ENCODE peak calls at places on chromosome 7, in five cellular contexts. C, F, V, E and L are unnamed samples.

GRCh38 chr7:151311294-151311864 is 30.2 kb upstream of the NUB1 start:
- DNase-seq in F (peak; percentile 60), C (no peak), V (peak; percentile 79), E (no peak), L (peak; percentile 45)

GRCh38 chr7:111384065-111384891 is 178.0 kb downstream of the IMMP2L start:
- DNase-seq in C (peak; percentile 35), E (no peak), V (no peak), F (no peak), L (no peak)

GRCh38 chr7:131633342-131633843 is 77.0 kb upstream of the PODXL start:
- DNase-seq in C (peak; percentile 51), F (no peak), E (no peak), V (no peak), L (no peak)

GRCh38 chr7:45980181-45980905 is 59.3 kb upstream of the IGFBP3 start:
- DNase-seq in E (no peak), F (no peak), V (no peak), C (no peak), L (no peak)

GRCh38 chr7:101880536-101881443 is 63.4 kb downstream of the CUX1 start:
- DNase-seq in V (peak; percentile 31), F (no peak), E (no peak), C (no peak), L (no peak)

GRCh38 chr7:21967500-21968099 is 21.9 kb upstream of the CDCA7L start:
- DNase-seq in V (peak; percentile 9), F (no peak), E (no peak), C (no peak), L (no peak)

GRCh38 chr7:38478404-38478803 is 152.8 kb downstream of the AMPH start:
- DNase-seq in F (no peak), C (no peak), E (no peak), V (no peak), L (no peak)

GRCh38 chr7:124784879-124785818 is 19.6 kb upstream of the GPR37 start:
- DNase-seq in C (peak; percentile 21), F (peak; percentile 60), V (peak; percentile 70), E (no peak), L (peak; percentile 37)

GRCh38 chr7:17304926-17305325 is 6.5 kb downstream of the AHR start:
- DNase-seq in E (no peak), F (no peak), C (peak; percentile 26), V (peak; percentile 11), L (no peak)

GRCh38 chr7:24290004-24290641 is 6.1 kb downstream of the NPY start:
- DNase-seq in F (peak; percentile 36), V (peak; percentile 72), C (peak; percentile 36), E (peak; percentile 70), L (peak; percentile 60)

GRCh38 chr7:2138146-2138765 is 94.5 kb downstream of the MAD1L1 start:
- DNase-seq in E (peak; percentile 25), C (no peak), F (no peak), V (no peak), L (no peak)

GRCh38 chr7:84455788-84456187 is 261.2 kb upstream of the SEMA3A start:
- DNase-seq in C (no peak), F (no peak), V (no peak), E (no peak), L (no peak)

GRCh38 chr7:146956853-146957252 is 840.3 kb downstream of the CNTNAP2 start:
- DNase-seq in V (no peak), E (no peak), C (no peak), F (no peak), L (no peak)

GRCh38 chr7:141322355-141322754 is 228.9 kb upstream of the AGK start:
- DNase-seq in C (no peak), F (no peak), E (no peak), V (no peak), L (no peak)

GRCh38 chr7:91941450-91941849 is 788 bp downstream of the AKAP9 start:
- DNase-seq in V (peak; percentile 54), C (no peak), E (no peak), F (no peak), L (peak; percentile 57)

GRCh38 chr7:83347836-83348482 is 185.3 kb upstream of the PCLO start:
- DNase-seq in F (no peak), C (peak; percentile 1), V (no peak), E (no peak), L (no peak)

GRCh38 chr7:110541962-110542361 is 549.0 kb upstream of the LRRN3 start:
- DNase-seq in C (no peak), V (no peak), E (no peak), F (no peak), L (no peak)

GRCh38 chr7:117284692-117285091 is 38.2 kb downstream of the WNT2 start:
- DNase-seq in F (no peak), C (no peak), E (no peak), V (no peak), L (no peak)

GRCh38 chr7:68823996-68824780 is 774.1 kb upstream of the AUTS2 start:
- DNase-seq in V (no peak), F (no peak), C (no peak), E (no peak), L (no peak)

GRCh38 chr7:158613481-158613880 is 25.9 kb upstream of the PTPRN2 start:
- DNase-seq in F (no peak), C (no peak), V (no peak), E (peak; percentile 79), L (no peak)

GRCh38 chr7:39184387-39184786 is 206.7 kb downstream of the POU6F2 start:
- DNase-seq in F (no peak), C (no peak), V (peak; percentile 4), E (no peak), L (no peak)

GRCh38 chr7:17931069-17931468 is 9.2 kb downstream of the SNX13 start:
- DNase-seq in E (no peak), V (no peak), F (no peak), C (no peak), L (no peak)

GRCh38 chr7:147311332-147311731 is 1194.7 kb downstream of the CNTNAP2 start:
- DNase-seq in V (no peak), E (no peak), C (no peak), F (no peak), L (no peak)

GRCh38 chr7:31935115-31935514 is 135.1 kb downstream of the PDE1C start:
- DNase-seq in C (no peak), F (no peak), E (no peak), V (no peak), L (no peak)

GRCh38 chr7:134996097-134996550 is 9.8 kb downstream of the AGBL3 start:
- DNase-seq in C (no peak), F (no peak), E (peak; percentile 96), V (no peak), L (no peak)

GRCh38 chr7:92303761-92304160 is 58.0 kb downstream of the ANKIB1 start:
- DNase-seq in C (no peak), V (no peak), E (no peak), F (no peak), L (no peak)

GRCh38 chr7:88132725-88133124 is 87.1 kb downstream of the SRI start:
- DNase-seq in C (no peak), V (no peak), E (peak; percentile 4), F (no peak), L (no peak)

GRCh38 chr7:28812641-28813040 is 145.5 kb downstream of the TRIL start:
- DNase-seq in V (no peak), C (no peak), F (no peak), E (no peak), L (no peak)

GRCh38 chr7:82362129-82362528 is 81.4 kb downstream of the CACNA2D1 start:
- DNase-seq in V (no peak), C (no peak), F (no peak), E (no peak), L (no peak)

DNA sequence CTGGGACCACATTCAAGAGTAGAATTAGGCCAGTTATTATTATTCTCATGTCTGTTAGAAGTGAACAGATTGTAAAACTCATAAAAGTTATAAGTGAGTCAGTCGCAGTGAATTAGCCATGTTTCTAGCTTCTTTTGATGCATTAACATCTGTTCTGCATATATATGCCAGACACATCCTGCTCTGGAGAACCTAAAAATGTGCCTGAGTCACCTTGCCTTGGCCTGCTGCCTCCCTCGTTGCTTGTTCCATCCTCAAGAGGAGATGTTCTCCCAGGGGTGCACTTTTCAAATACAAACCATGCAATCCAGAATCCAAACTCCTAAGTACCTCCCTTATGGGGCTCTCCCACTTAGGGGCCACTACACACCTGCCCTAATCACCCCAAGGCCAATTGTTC is 14.8 kb downstream of the TSPAN12 start:
- DNase-seq in C (no peak), V (no peak), E (no peak), F (no peak), L (no peak)
- TF ChIP-seq ESRRA in C (no peak), V (no peak), E (no peak), F (no peak), L (no peak)

GRCh38 chr7:36309716-36310115 is 79.9 kb upstream of the ANLN start:
- DNase-seq in V (no peak), E (no peak), C (no peak), F (no peak), L (no peak)

GRCh38 chr7:36306722-36307121 is 82.9 kb upstream of the ANLN start:
- DNase-seq in V (no peak), F (no peak), C (no peak), E (no peak), L (no peak)

GRCh38 chr7:36309301-36309700 is 80.4 kb upstream of the ANLN start:
- DNase-seq in E (no peak), C (no peak), F (no peak), V (no peak), L (no peak)

GRCh38 chr7:36305648-36306047 is 84.0 kb upstream of the ANLN start:
- DNase-seq in C (no peak), F (no peak), V (no peak), E (no peak), L (no peak)

GRCh38 chr7:36308031-36308430 is 81.6 kb upstream of the ANLN start:
- DNase-seq in C (no peak), F (no peak), E (no peak), V (no peak), L (no peak)
- TF ChIP-seq ESRRA in C (no peak), F (no peak), E (no peak), V (no peak), L (no peak)

DNA sequence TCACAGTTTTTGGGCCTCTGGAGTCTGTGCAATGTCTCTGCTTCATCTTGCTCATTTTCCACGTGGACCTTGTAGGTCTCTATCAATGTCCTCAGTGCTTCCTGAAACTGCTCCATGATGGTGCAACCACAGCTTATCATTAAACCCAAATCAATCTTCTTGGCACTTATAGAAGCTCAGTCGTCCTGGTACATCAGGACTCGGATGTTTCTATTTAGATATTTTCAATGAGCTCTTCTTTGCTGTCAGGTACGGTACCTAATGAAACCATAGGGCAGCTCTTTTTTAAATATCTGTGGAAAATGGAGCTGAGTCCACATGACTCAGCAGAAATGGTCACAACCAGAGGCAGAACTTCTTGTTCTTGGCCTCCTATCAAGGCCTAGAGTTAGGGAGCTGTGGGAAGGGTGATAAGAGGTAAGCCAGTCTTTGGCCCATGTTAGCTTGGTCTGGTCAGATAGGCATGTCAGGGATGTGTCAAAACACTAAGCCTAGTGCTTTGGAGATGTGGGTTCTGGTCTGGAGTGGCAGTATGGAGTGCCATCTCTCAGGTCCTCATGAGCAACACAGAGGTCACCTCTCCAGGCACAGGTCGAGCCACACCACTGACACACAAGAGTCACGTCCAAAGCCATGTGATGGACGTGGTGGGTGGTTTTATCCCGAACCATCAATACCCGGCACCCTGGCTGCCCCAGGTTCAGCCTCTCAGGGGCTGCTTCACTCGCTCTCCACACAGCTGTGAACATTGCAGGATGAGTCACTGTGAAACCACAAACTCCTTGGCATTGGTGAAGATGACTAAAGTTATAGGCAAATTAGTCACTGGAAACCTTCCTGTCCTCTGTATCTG is 87.0 kb downstream of the TBXAS1 start:
- DNase-seq in E (peak; percentile 91), F (no peak), C (peak; percentile 96), V (peak; percentile 99), L (no peak)
- TF ChIP-seq ESRRA in E (no peak), F (no peak), C (no peak), V (peak; percentile 38), L (no peak)

GRCh38 chr7:50321678-50322077 is 17.2 kb downstream of the IKZF1 start:
- DNase-seq in E (no peak), F (no peak), C (no peak), V (no peak), L (no peak)
- TF ChIP-seq ESRRA in E (no peak), F (no peak), C (no peak), V (no peak), L (no peak)